ENCODE peak calls at places on chromosomes 6 and 20, in four cellular contexts. E is naive thymus-derived CD8-positive, alpha-beta T cell; A is cardiac fibroblast; X is bronchial epithelial cell. G is an unnamed sample.

GRCh38 chr6:153092082-153093013 is 38.7 kb downstream of the RGS17 start:
- DNase-seq in A (peak), X (peak), E (no peak), G (no peak)

GRCh38 chr20:44401052-44401769 is 45.7 kb downstream of the HNF4A start:
- DNase-seq in E (no peak), A (no peak), X (no peak), G (no peak)

GRCh38 chr6:45472383-45472782 is 94.6 kb upstream of the SUPT3H start:
- DNase-seq in E (no peak), X (no peak), A (peak), G (no peak)

GRCh38 chr20:38729767-38730166 is 5.5 kb downstream of the SLC32A1 start:
- DNase-seq in E (no peak), A (no peak), X (no peak), G (no peak)

GRCh38 chr6:8182857-8183256 is 80.5 kb upstream of the EEF1E1 start:
- DNase-seq in X (no peak), A (no peak), E (no peak), G (no peak)

GRCh38 chr6:90409700-90410099 is 113.1 kb upstream of the BACH2 start:
- DNase-seq in A (no peak), E (no peak), X (no peak), G (no peak)

GRCh38 chr6:154653385-154653784 is 79.8 kb upstream of the SCAF8 start:
- DNase-seq in A (no peak), X (no peak), E (no peak), G (no peak)

GRCh38 chr6:63731946-63732735 is 96.5 kb downstream of the PHF3 start:
- DNase-seq in E (no peak), X (peak), A (peak), G (no peak)

GRCh38 chr6:52663120-52663934 is 7.6 kb upstream of the TMEM14A start:
- DNase-seq in X (peak), E (peak), A (peak), G (peak)

GRCh38 chr20:63363013-63363957 is 2.1 kb upstream of the CHRNA4 start:
- DNase-seq in X (no peak), E (no peak), A (no peak), G (no peak)

GRCh38 chr6:111971866-111972532 is 81.9 kb upstream of the CCN6 start:
- DNase-seq in A (peak), E (no peak), X (no peak), G (no peak)

GRCh38 chr6:29887330-29887818 is 55.0 kb upstream of the HLA-A start:
- DNase-seq in X (no peak), A (peak), E (peak), G (no peak)

GRCh38 chr6:3746119-3746691 is 5.3 kb downstream of the PXDC1 start:
- DNase-seq in E (no peak), A (no peak), X (no peak), G (no peak)

GRCh38 chr6:162942860-162943259 is 215.1 kb downstream of the PACRG start:
- DNase-seq in E (no peak), A (peak), X (no peak), G (no peak)

GRCh38 chr6:308768-309167 is 16.5 kb downstream of the DUSP22 start:
- DNase-seq in E (no peak), A (no peak), X (no peak), G (no peak)

GRCh38 chr6:25202505-25202904 is 76.7 kb upstream of the CARMIL1 start:
- DNase-seq in E (no peak), X (peak), A (peak), G (no peak)

GRCh38 chr6:134757911-134758361 is 192.0 kb downstream of the ALDH8A1 start:
- DNase-seq in E (no peak), A (peak), X (peak), G (no peak)

GRCh38 chr6:11143394-11144371 is 32.2 kb upstream of the ERVFRD-1 start:
- DNase-seq in E (no peak), X (peak), A (peak), G (no peak)

GRCh38 chr6:3159805-3160781 is 2.7 kb upstream of the TUBB2A start:
- DNase-seq in E (peak), X (peak), A (no peak), G (no peak)

GRCh38 chr6:1558388-1558787 is 51.3 kb upstream of the FOXC1 start:
- DNase-seq in E (no peak), X (no peak), A (peak), G (no peak)

GRCh38 chr6:9502991-9503761 is 911.7 kb downstream of the TFAP2A start:
- DNase-seq in A (peak), X (peak), E (no peak), G (no peak)

GRCh38 chr6:111013144-111013905 is 31.5 kb downstream of the RPF2 start:
- DNase-seq in A (no peak), X (no peak), E (no peak), G (no peak)

GRCh38 chr20:6765469-6766058 is 1.9 kb upstream of the BMP2 start:
- DNase-seq in X (peak), A (peak), E (no peak), G (no peak)

GRCh38 chr20:9408422-9409300 is 105.7 kb upstream of the LAMP5 start:
- DNase-seq in A (peak), E (no peak), X (peak), G (no peak)

GRCh38 chr6:162181741-162182401 is 545.7 kb downstream of the PRKN start:
- DNase-seq in X (peak), E (no peak), A (peak), G (no peak)

GRCh38 chr6:27213544-27214125 is 33.9 kb upstream of the PRSS16 start:
- DNase-seq in E (no peak), A (peak), X (peak), G (no peak)

G was measured in mesothelial cell of epicardium.